ENCODE peak calls at places on chromosome 12, in seven cellular contexts. A is transverse colon, L is epithelial cell of esophagus, B is mucosa of descending colon, R is ovary, Y is astrocyte of the spinal cord, V is cardiac muscle cell. P is an unnamed sample.

GRCh38 chr12:7155471-7156034 is 25.4 kb downstream of the CLSTN3 start:
- DNase-seq in Y (no peak), R (no peak), B (no peak), V (peak), L (peak), A (no peak), P (peak)

GRCh38 chr12:130351331-130351730 is 13.6 kb downstream of the PIWIL1 start:
- DNase-seq in A (no peak), V (no peak), R (no peak), L (peak), Y (no peak), B (no peak), P (peak)

GRCh38 chr12:109961612-109962011 is 34.6 kb downstream of the GIT2 start:
- DNase-seq in B (no peak), Y (peak), R (no peak), A (no peak), V (no peak), L (no peak), P (no peak)

GRCh38 chr12:58917699-58918334 is 2.5 kb downstream of the LRIG3 start:
- DNase-seq in R (no peak), L (peak), V (no peak), B (no peak), Y (peak), A (no peak), P (peak)

GRCh38 chr12:105219261-105220018 is 16.5 kb downstream of the APPL2 start:
- DNase-seq in R (no peak), L (no peak), V (peak), A (no peak), B (no peak), Y (no peak), P (no peak)

GRCh38 chr12:131831635-131832041 is 3.4 kb downstream of the MMP17 start:
- DNase-seq in B (peak), A (no peak), Y (no peak), L (no peak), R (peak), V (peak), P (peak)

GRCh38 chr12:58887071-58887470 is 33.2 kb downstream of the LRIG3 start:
- DNase-seq in A (no peak), B (no peak), L (no peak), Y (no peak), R (no peak), V (no peak), P (no peak)

GRCh38 chr12:51917041-51917590 is 9.8 kb downstream of the ACVRL1 start:
- DNase-seq in Y (no peak), V (no peak), B (no peak), L (no peak), R (no peak), A (no peak), P (no peak)

GRCh38 chr12:96399081-96399918 is 939 bp downstream of the CDK17 start:
- DNase-seq in L (peak), Y (peak), B (peak), R (peak), A (peak), V (peak), P (peak)

GRCh38 chr12:3418609-3419469 is 72.2 kb upstream of the PRMT8 start:
- DNase-seq in V (no peak), B (peak), R (no peak), Y (no peak), L (no peak), A (peak), P (no peak)

GRCh38 chr12:1122803-1123202 is 131.8 kb downstream of the ERC1 start:
- DNase-seq in R (no peak), L (no peak), Y (no peak), V (peak), A (no peak), B (no peak), P (no peak)

GRCh38 chr12:89225401-89225800 is 126.9 kb downstream of the DUSP6 start:
- DNase-seq in V (no peak), B (peak), Y (peak), R (no peak), A (peak), L (peak), P (peak)

GRCh38 chr12:47707355-47707754 is 1.5 kb upstream of the RPAP3 start:
- DNase-seq in R (no peak), B (no peak), A (no peak), L (no peak), V (no peak), Y (no peak), P (no peak)

GRCh38 chr12:124481257-124481750 is 86.1 kb downstream of the NCOR2 start:
- DNase-seq in A (no peak), V (no peak), L (no peak), R (peak), B (no peak), Y (no peak), P (no peak)

GRCh38 chr12:48340891-48341290 is 9.8 kb downstream of the ZNF641 start:
- DNase-seq in A (no peak), Y (no peak), R (no peak), L (no peak), V (no peak), B (no peak), P (no peak)

GRCh38 chr12:76866146-76866545 is 12.7 kb downstream of the CSRP2 start:
- DNase-seq in R (no peak), L (no peak), Y (peak), A (no peak), B (no peak), V (no peak), P (no peak)

GRCh38 chr12:106417926-106418910 is 60.7 kb downstream of the POLR3B start:
- DNase-seq in V (peak), R (no peak), A (no peak), Y (peak), L (peak), B (no peak), P (peak)

GRCh38 chr12:67792185-67792584 is 143.6 kb downstream of the DYRK2 start:
- DNase-seq in B (no peak), V (no peak), A (no peak), L (peak), R (no peak), Y (no peak), P (no peak)

GRCh38 chr12:80352476-80352875 is 91.6 kb upstream of the PTPRQ start:
- DNase-seq in A (no peak), L (peak), B (no peak), Y (peak), V (no peak), R (no peak), P (peak)

GRCh38 chr12:116246490-116247179 is 30.9 kb downstream of the MED13L start:
- DNase-seq in L (no peak), A (no peak), V (no peak), R (no peak), B (no peak), Y (no peak), P (no peak)

GRCh38 chr12:90945070-90945649 is 9.8 kb downstream of the CCER1 start:
- DNase-seq in B (peak), A (no peak), L (peak), V (peak), Y (peak), R (no peak), P (peak)

GRCh38 chr12:109680521-109681030 is 33.0 kb upstream of the FAM222A start:
- DNase-seq in B (peak), L (no peak), Y (no peak), V (no peak), A (peak), R (no peak), P (peak)

GRCh38 chr12:6327591-6328041 is 14.3 kb downstream of the TNFRSF1A start:
- DNase-seq in Y (no peak), A (no peak), L (no peak), V (no peak), R (peak), B (no peak), P (no peak)

GRCh38 chr12:7959278-7960063 is 23.5 kb upstream of the SLC2A3 start:
- DNase-seq in R (no peak), V (peak), L (peak), A (peak), B (peak), Y (peak), P (peak)

GRCh38 chr12:50537538-50537919 is 32.7 kb downstream of the DIP2B start:
- DNase-seq in R (no peak), L (peak), B (no peak), Y (peak), A (no peak), V (no peak), P (peak)

GRCh38 chr12:3838065-3838464 is 35.1 kb downstream of the PARP11 start:
- DNase-seq in A (no peak), V (no peak), R (no peak), B (no peak), Y (no peak), L (no peak), P (no peak)

GRCh38 chr12:915090-915489 is 34.4 kb downstream of the RAD52 start:
- DNase-seq in V (no peak), R (no peak), Y (no peak), L (no peak), A (no peak), B (no peak), P (peak)

GRCh38 chr12:127459166-127459565 is 807.8 kb upstream of the TMEM132C start:
- DNase-seq in L (no peak), R (no peak), Y (no peak), V (no peak), B (no peak), A (no peak), P (no peak)

GRCh38 chr12:127457726-127458125 is 809.2 kb upstream of the TMEM132C start:
- DNase-seq in L (no peak), A (no peak), B (no peak), V (no peak), Y (no peak), R (no peak), P (no peak)

GRCh38 chr12:127459687-127460086 is 807.3 kb upstream of the TMEM132C start:
- DNase-seq in R (no peak), V (no peak), L (no peak), Y (no peak), B (no peak), A (no peak), P (no peak)

GRCh38 chr12:127450822-127451221 is 816.1 kb upstream of the TMEM132C start:
- DNase-seq in R (no peak), Y (no peak), V (no peak), A (no peak), B (no peak), L (no peak), P (no peak)

DNA sequence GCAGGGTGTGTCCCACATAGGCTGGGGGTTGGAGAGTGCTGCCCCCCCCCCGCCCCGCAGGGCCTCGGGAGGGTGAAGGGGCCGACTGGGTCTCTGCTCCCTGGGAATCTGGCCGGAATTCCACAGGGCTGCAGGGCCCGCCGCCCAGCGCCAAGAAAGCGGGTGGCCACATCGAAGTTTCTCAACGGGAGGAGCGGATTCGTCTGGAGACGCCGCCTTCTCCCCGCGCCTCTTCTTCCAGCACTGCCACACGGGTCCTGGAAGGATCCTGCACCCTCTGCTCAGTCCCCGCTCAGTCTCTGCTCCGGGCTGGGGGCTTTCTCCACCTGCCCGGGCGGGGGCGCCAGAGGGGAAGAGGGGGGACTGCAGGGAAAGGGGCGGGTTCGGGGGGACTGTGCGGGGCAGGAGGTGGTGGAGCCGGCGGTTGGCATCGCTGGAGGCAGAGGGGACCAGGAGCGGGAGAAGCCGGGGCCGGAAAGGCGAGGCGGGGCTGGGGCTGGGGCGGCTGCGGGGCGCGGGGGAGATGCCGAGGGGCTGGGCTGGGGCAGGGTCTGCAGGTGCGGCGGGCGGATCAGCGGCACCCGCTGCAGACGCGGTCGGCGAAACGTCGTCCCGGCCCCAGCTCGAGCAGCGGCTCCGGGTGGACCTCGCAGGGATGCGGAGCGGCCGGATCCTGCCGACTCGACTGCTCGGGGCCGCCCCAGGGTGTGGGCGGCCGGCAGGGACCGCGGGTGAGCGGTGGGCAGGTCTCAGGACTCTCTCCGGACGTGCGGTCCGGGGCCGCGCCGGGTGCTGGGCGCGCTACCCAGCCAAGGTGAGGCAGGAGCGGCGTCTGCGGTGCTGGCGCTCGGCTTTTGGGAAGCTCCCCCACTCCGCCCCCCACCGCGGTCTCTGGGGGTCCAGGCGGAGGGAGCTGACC is 811.4 kb upstream of the TMEM132C start:
- DNase-seq in V (no peak), R (no peak), A (no peak), L (no peak), Y (no peak), B (no peak), P (no peak)
- TF ChIP-seq CTCF in V (no peak), R (no peak), A (no peak), L (no peak), Y (peak), B (no peak), P (no peak)

GRCh38 chr12:14936224-14936861 is 2.0 kb downstream of the ERP27 start:
- DNase-seq in L (peak), R (no peak), Y (no peak), A (no peak), V (no peak), B (no peak), P (no peak)

GRCh38 chr12:14935031-14935430 is 3.3 kb downstream of the ERP27 start:
- DNase-seq in V (no peak), R (no peak), B (peak), Y (no peak), A (no peak), L (no peak), P (no peak)

GRCh38 chr12:14937014-14937413 is 1.3 kb downstream of the ERP27 start:
- DNase-seq in B (no peak), V (peak), Y (no peak), A (no peak), L (no peak), R (no peak), P (no peak)

GRCh38 chr12:14938301-14938700 is at the start of gene ERP27:
- DNase-seq in Y (no peak), V (no peak), B (no peak), L (no peak), R (no peak), A (no peak), P (no peak)

DNA sequence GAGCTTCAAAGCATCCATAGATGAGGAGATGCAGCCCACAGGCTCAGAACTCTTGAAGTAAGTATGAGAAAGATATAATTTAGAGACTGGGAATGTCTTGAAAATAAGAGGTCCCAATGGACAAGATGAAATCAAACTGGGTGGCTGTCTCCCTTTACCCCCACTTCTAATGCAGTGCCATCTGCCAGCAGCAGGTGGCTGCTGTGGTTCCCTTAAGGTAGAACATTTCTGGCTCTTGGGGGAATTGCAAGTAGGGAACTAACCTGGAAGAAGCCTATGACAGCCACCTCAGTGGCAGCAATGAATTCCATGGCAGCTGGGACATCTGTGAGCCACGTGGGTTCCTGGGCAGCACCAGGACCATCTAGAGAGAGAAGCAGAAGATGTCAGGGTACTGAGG is 648 bp downstream of the ERP27 start:
- DNase-seq in R (no peak), A (no peak), Y (no peak), V (no peak), B (no peak), L (no peak), P (no peak)
- TF ChIP-seq CTCF in R (no peak), A (no peak), Y (no peak), V (no peak), B (no peak), L (no peak), P (no peak)

GRCh38 chr12:26298785-26299621 is 103.6 kb downstream of the SSPN start:
- DNase-seq in Y (peak), V (peak), B (peak), L (peak), R (no peak), A (no peak), P (peak)
- TF ChIP-seq CTCF in Y (peak), V (peak), B (no peak), L (peak), R (no peak), A (peak), P (peak)

DNA sequence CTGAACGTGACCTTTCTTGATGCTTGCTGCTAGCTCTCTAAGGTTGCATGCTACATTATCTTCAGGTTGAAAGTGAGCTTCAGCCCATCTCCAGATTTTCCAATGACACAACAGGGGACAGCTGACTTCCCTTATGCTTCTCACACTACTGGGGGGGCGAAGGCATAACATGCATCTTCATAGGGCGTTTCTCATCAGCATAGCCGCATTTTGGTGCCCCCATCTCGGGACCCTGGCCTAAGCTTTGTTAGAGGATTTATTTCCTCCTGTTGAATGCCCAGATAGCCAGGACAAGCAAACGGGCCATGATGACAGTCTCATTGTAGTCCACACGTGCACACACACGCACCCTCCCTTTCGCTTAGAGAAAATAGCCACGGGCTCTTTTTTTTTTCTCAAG is 30.7 kb downstream of the SSPN start:
- DNase-seq in Y (no peak), B (no peak), V (no peak), R (no peak), L (no peak), A (no peak), P (no peak)
- TF ChIP-seq CTCF in Y (no peak), B (no peak), V (no peak), R (no peak), L (no peak), A (no peak), P (no peak)

GRCh38 chr12:127025545-127025944 is 1241.4 kb upstream of the TMEM132C start:
- DNase-seq in R (no peak), V (no peak), L (peak), A (no peak), B (no peak), Y (peak), P (peak)
- TF ChIP-seq CTCF in R (no peak), V (no peak), L (peak), A (no peak), B (no peak), Y (peak), P (peak)

DNA sequence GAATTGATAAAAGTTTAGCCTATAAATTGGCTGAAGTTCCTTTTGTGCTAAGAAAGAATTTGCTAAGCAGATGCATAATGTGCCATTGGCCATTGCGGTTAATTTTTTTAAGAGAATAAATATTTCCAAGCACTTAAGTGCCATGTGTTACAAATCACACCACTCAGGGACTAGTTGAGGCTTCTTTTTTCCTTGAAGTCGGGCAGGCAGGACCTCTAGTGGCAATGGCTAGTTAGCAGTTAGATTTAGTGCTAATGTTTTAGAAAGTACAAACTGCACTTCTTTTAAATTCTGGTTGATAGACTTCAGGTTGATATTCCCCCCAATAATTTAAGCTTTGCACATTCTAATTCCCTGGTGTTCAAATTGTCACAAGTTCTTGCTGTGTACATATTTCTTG is 294.3 kb downstream of the APAF1 start:
- DNase-seq in Y (peak), V (peak), L (peak), R (no peak), B (no peak), A (no peak), P (peak)
- TF ChIP-seq CTCF in Y (peak), V (peak), L (peak), R (no peak), B (no peak), A (no peak), P (peak)